ENCODE peak calls at places on chromosomes 12 and 14, in nine cellular contexts. Z is HepG2, V is breast epithelium, H is tibial nerve, W is uterus, P is GM12878, Q is stomach, X is prostate gland, I is IMR-90. F is an unnamed sample.

GRCh38 chr12:56358836-56359532 is 923 bp downstream of the STAT2 start:
- DNase-seq in V (peak; percentile 51), I (peak; percentile 87), H (no peak), P (no peak), W (no peak), Q (no peak), Z (no peak), X (no peak), F (no peak)

GRCh38 chr14:57692671-57693070 is 173.2 kb downstream of the SLC35F4 start:
- DNase-seq in Q (no peak), X (no peak), P (no peak), Z (peak; percentile 39), I (peak; percentile 34), V (no peak), H (no peak), W (no peak), F (no peak)

GRCh38 chr12:24754690-24755638 is 193.9 kb downstream of the BCAT1 start:
- DNase-seq in X (no peak), Z (peak; percentile 94), Q (no peak), I (peak; percentile 90), V (no peak), P (no peak), H (no peak), W (no peak), F (no peak)

GRCh38 chr12:67650528-67651379 is 2.2 kb downstream of the DYRK2 start:
- DNase-seq in P (no peak), H (no peak), I (no peak), Z (no peak), Q (no peak), W (no peak), X (peak; percentile 13), V (no peak), F (no peak)

GRCh38 chr14:103707329-103708263 is 7.7 kb downstream of the XRCC3 start:
- DNase-seq in H (no peak), Z (no peak), P (no peak), I (no peak), W (no peak), V (no peak), Q (no peak), X (no peak), F (no peak)

GRCh38 chr14:104473649-104474574 is 105.7 kb upstream of the C14orf180 start:
- DNase-seq in P (no peak), V (no peak), W (no peak), I (no peak), Q (no peak), Z (no peak), H (no peak), X (no peak), F (no peak)

GRCh38 chr12:92467886-92468285 is 234.9 kb upstream of the PLEKHG7 start:
- DNase-seq in P (no peak), X (no peak), W (no peak), H (no peak), V (no peak), I (peak; percentile 46), Q (no peak), Z (no peak), F (no peak)

GRCh38 chr12:7716391-7716790 is 5.2 kb downstream of the DPPA3 start:
- DNase-seq in I (no peak), P (no peak), W (no peak), Z (peak; percentile 55), X (no peak), Q (no peak), V (no peak), H (no peak), F (no peak)

GRCh38 chr14:61661471-61661988 is 33.8 kb upstream of the HIF1A start:
- DNase-seq in V (no peak), W (no peak), I (peak; percentile 58), H (no peak), Q (no peak), P (peak; percentile 69), Z (no peak), X (no peak), F (no peak)

GRCh38 chr14:20848316-20848954 is 42.8 kb upstream of the RNASE3 start:
- DNase-seq in Q (no peak), V (no peak), I (peak; percentile 19), X (no peak), H (no peak), P (no peak), Z (no peak), W (no peak), F (no peak)

GRCh38 chr12:96400631-96401060 is 407 bp upstream of the CDK17 start:
- DNase-seq in V (no peak), H (no peak), Z (peak; percentile 21), Q (no peak), X (no peak), I (peak; percentile 39), W (no peak), P (peak; percentile 40), F (no peak)

GRCh38 chr12:42669471-42669997 is 80.0 kb upstream of the PRICKLE1 start:
- DNase-seq in H (no peak), X (no peak), P (no peak), Q (no peak), V (no peak), I (no peak), Z (no peak), W (no peak), F (no peak)

GRCh38 chr12:386651-387050 is 2.5 kb downstream of the KDM5A start:
- DNase-seq in I (peak; percentile 75), Q (no peak), V (no peak), X (no peak), H (no peak), P (no peak), Z (no peak), W (no peak), F (no peak)

GRCh38 chr12:70372881-70373280 is 6.8 kb downstream of the KCNMB4 start:
- DNase-seq in Q (no peak), Z (no peak), X (no peak), I (no peak), H (no peak), P (no peak), V (no peak), W (no peak), F (no peak)

GRCh38 chr14:104460920-104461651 is 118.5 kb upstream of the C14orf180 start:
- DNase-seq in P (no peak), V (no peak), Q (no peak), X (no peak), I (no peak), H (no peak), Z (no peak), W (no peak), F (no peak)

GRCh38 chr12:69947922-69948321 is 122.9 kb downstream of the MYRFL start:
- DNase-seq in H (no peak), V (no peak), W (no peak), P (no peak), X (no peak), Q (no peak), Z (no peak), I (no peak), F (no peak)

GRCh38 chr12:95202691-95203476 is 14.4 kb downstream of the FGD6 start:
- DNase-seq in W (no peak), P (no peak), Z (no peak), H (no peak), X (no peak), I (no peak), Q (no peak), V (no peak), F (no peak)

GRCh38 chr12:50555471-50555885 is 50.7 kb downstream of the DIP2B start:
- DNase-seq in P (no peak), Q (no peak), W (no peak), I (no peak), Z (no peak), X (no peak), V (no peak), H (no peak), F (no peak)

GRCh38 chr12:95918194-95918993 is 24.0 kb downstream of the CCDC38 start:
- DNase-seq in H (no peak), Z (peak; percentile 71), Q (peak; percentile 30), W (peak; percentile 18), I (peak; percentile 42), P (no peak), X (peak; percentile 37), V (no peak), F (no peak)

GRCh38 chr14:61476105-61476736 is 154.8 kb downstream of the PRKCH start:
- DNase-seq in X (no peak), Q (no peak), W (no peak), V (no peak), I (no peak), H (no peak), Z (no peak), P (no peak), F (no peak)

DNA sequence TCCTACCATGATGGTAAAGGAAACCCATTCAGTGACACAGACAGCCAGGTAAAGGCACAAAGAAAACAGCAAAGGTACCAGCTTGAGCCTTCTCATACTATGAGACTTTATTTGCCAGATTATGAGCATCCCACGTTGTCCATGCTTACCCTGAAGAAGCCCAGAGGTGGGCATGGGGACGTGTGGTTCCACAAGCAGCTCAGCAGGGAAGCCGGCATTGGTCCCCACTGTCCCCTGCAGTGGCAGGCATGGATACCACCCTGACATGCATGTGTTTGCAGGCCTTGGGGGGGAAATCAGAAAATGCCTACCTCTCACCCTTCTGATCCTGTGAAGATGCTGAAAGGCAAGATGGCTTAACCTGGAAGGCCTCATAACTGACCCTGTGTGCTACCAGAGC is 183.1 kb downstream of the PIWIL1 start:
- DNase-seq in I (no peak), X (no peak), P (no peak), Q (no peak), H (no peak), W (no peak), V (no peak), Z (no peak), F (no peak)
- H3K9me3 ChIP-seq in I (peaks cover 52% of the 10 kb centered on the region), X (no peaks in the 10 kb centered on the region), P (no peaks in the 10 kb centered on the region), Q (no peaks in the 10 kb centered on the region), H (no peaks in the 10 kb centered on the region), W (no peaks in the 10 kb centered on the region), V (no peaks in the 10 kb centered on the region), Z (no peaks in the 10 kb centered on the region), F (no peaks in the 10 kb centered on the region)

DNA sequence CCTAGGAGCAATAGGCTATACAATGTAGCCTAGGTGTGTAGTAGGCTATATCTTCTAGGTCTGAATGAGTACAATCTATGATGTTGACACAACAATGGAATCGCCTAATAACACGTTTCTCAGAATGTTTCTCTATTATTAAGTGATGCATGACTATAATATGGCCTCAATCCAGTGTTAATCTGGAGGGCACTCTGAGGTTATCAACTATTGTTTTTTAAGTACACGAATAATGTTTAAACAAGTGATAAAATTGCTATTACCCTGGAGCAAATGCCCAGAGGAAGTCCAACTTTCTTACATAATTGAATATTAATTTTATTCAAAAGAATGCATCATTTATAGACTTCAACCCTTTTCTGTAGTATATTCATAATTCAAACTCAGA is 16.4 kb upstream of the CNIH1 start:
- DNase-seq in Z (no peak), H (no peak), X (no peak), W (no peak), P (no peak), V (no peak), I (no peak), Q (no peak), F (no peak)
- TF ChIP-seq POLR2A in Z (no peak), H (no peak), X (no peak), W (no peak), P (no peak), V (no peak), I (no peak), Q (no peak), F (no peak)

GRCh38 chr14:45970589-45970988 is 681.0 kb downstream of the RPL10L start:
- DNase-seq in P (no peak), Q (no peak), V (no peak), W (no peak), X (no peak), H (no peak), Z (no peak), I (no peak), F (no peak)
- H3K9me3 ChIP-seq in P (no peaks in the 10 kb centered on the region), Q (no peaks in the 10 kb centered on the region), V (no peaks in the 10 kb centered on the region), W (no peaks in the 10 kb centered on the region), X (no peaks in the 10 kb centered on the region), H (no peaks in the 10 kb centered on the region), Z (peaks cover 69% of the 10 kb centered on the region), I (peaks cover 1% of the 10 kb centered on the region), F (no peaks in the 10 kb centered on the region)

GRCh38 chr14:75340921-75341320 is 62.3 kb downstream of the FOS start:
- DNase-seq in W (peak; percentile 89), P (no peak), Q (peak; percentile 67), H (peak; percentile 93), V (peak; percentile 71), X (peak; percentile 30), I (no peak), Z (no peak), F (no peak)
- TF ChIP-seq POLR2A in W (peak; percentile 24), P (no peak), Q (no peak), H (peak; percentile 48), V (no peak), X (no peak), I (no peak), Z (no peak), F (no peak)